ENCODE peak calls at places on chromosomes 1 and 21, in five cellular contexts. J, G, V, A and X are unnamed samples.

GRCh38 chr1:223363856-223364684 is at the start of gene SUSD4:
- DNase-seq in J (peak), G (peak), V (peak), A (no peak), X (no peak)

GRCh38 chr1:7192453-7192852 is 407.2 kb downstream of the CAMTA1 start:
- DNase-seq in J (no peak), G (no peak), V (no peak), A (no peak), X (no peak)

GRCh38 chr1:185652348-185652747 is 81.8 kb upstream of the HMCN1 start:
- DNase-seq in J (no peak), G (no peak), V (no peak), A (no peak), X (no peak)

GRCh38 chr1:10941891-10942541 is 70.4 kb upstream of the TARDBP start:
- DNase-seq in J (no peak), G (peak), V (peak), A (no peak), X (peak)

GRCh38 chr1:4396571-4396970 is 257.8 kb upstream of the AJAP1 start:
- DNase-seq in J (peak), G (no peak), V (no peak), A (no peak), X (no peak)

GRCh38 chr21:27519357-27519756 is 552.5 kb upstream of the ADAMTS5 start:
- DNase-seq in J (no peak), G (no peak), V (no peak), A (no peak), X (no peak)

GRCh38 chr1:184974086-184974836 is at the start of gene NIBAN1:
- DNase-seq in J (peak), G (peak), V (peak), A (peak), X (no peak)

GRCh38 chr1:62208087-62208486 is 13.4 kb downstream of the L1TD1 start:
- DNase-seq in J (no peak), G (no peak), V (no peak), A (no peak), X (no peak)

GRCh38 chr1:41740630-41741239 is 178.0 kb downstream of the HIVEP3 start:
- DNase-seq in J (no peak), G (no peak), V (no peak), A (no peak), X (no peak)

GRCh38 chr21:31520506-31521163 is 138.9 kb upstream of the SOD1 start:
- DNase-seq in J (no peak), G (no peak), V (no peak), A (no peak), X (no peak)

GRCh38 chr1:59427155-59427554 is 130.3 kb downstream of the FGGY start:
- DNase-seq in J (no peak), G (no peak), V (no peak), A (peak), X (no peak)

GRCh38 chr1:204560590-204560989 is 44.4 kb downstream of the MDM4 start:
- DNase-seq in J (no peak), G (no peak), V (no peak), A (no peak), X (no peak)

GRCh38 chr1:94994805-94995204 is 67.9 kb upstream of the CNN3 start:
- DNase-seq in J (no peak), G (no peak), V (no peak), A (no peak), X (no peak)

GRCh38 chr1:167520711-167521206 is 2.4 kb upstream of the CD247 start:
- DNase-seq in J (no peak), G (no peak), V (no peak), A (no peak), X (no peak)

GRCh38 chr1:225454067-225454618 is 26.3 kb upstream of the LBR start:
- DNase-seq in J (no peak), G (no peak), V (no peak), A (no peak), X (no peak)

GRCh38 chr1:51444534-51445192 is 74.4 kb downstream of the EPS15 start:
- DNase-seq in J (no peak), G (no peak), V (no peak), A (no peak), X (no peak)

GRCh38 chr1:225462714-225463574 is 35.1 kb upstream of the LBR start:
- DNase-seq in J (no peak), G (no peak), V (no peak), A (no peak), X (no peak)

GRCh38 chr1:172277277-172277676 is 143.2 kb upstream of the C1orf105 start:
- DNase-seq in J (no peak), G (no peak), V (no peak), A (no peak), X (no peak)

GRCh38 chr1:10796029-10796944 is at the start of gene CASZ1:
- DNase-seq in J (peak), G (peak), V (peak), A (peak), X (peak)

GRCh38 chr1:226324479-226324878 is 15.5 kb upstream of the LIN9 start:
- DNase-seq in J (no peak), G (no peak), V (no peak), A (no peak), X (no peak)

GRCh38 chr1:56855190-56855589 is 593 bp downstream of the C8A start:
- DNase-seq in J (no peak), G (no peak), V (no peak), A (no peak), X (no peak)
- TF ChIP-seq CTCF in J (no peak), G (no peak), V (no peak), A (no peak), X (no peak)

GRCh38 chr1:56416385-56416972 is 162.9 kb downstream of the PLPP3 start:
- DNase-seq in J (no peak), G (no peak), V (no peak), A (no peak), X (no peak)
- TF ChIP-seq CTCF in J (no peak), G (no peak), V (no peak), A (no peak), X (no peak)

DNA sequence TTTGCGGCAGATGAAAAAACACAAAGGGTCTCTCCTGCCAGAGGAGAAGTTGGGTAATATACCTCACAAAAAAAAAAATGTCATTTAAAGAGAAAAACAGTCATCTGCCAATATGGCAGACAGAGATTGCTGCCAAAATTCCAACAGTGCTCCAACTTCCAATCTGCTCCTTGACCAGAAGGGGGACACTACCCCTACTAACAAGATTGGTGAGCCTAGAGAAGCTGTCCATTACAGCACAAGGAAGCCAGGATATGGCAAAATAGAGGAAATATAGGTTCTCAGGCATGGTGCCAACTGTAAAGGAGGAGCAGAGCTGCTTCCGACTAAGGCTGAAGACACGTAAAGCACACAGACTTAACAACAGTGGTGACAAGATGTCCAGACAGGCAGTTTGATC is 453.5 kb downstream of the TTLL7 start:
- DNase-seq in J (no peak), G (no peak), V (no peak), A (no peak), X (no peak)
- TF ChIP-seq CTCF in J (no peak), G (no peak), V (no peak), A (no peak), X (no peak)

DNA sequence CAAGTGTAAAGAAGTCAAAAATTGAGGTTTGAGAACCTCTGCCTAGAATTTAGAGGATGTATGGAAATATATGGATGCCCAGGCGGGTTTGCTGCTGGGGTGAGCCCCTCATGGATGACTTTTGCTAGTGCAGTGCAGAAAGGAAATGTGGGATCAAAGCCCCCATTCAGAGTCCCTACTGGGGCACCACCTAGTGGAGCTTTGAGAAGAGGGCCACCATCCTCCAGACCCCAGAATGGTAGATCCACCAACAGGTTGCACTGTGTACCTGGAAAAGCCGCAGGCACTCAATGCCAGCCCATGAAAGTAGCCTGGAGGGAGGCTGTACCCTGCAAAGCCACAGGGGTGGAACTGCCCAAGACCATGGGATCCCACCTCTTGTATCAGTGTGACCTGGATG is 330.7 kb upstream of the DPYD start:
- DNase-seq in J (no peak), G (no peak), V (no peak), A (no peak), X (no peak)
- TF ChIP-seq CTCF in J (no peak), G (no peak), V (no peak), A (no peak), X (no peak)

GRCh38 chr1:46342084-46342656 is 1.6 kb downstream of the NSUN4 start:
- DNase-seq in J (no peak), G (no peak), V (no peak), A (no peak), X (no peak)
- TF ChIP-seq CTCF in J (peak), G (peak), V (no peak), A (no peak), X (no peak)

GRCh38 chr21:33266784-33267135 is 593 bp downstream of the IL10RB start:
- DNase-seq in J (no peak), G (no peak), V (no peak), A (no peak), X (no peak)

GRCh38 chr21:33267250-33267649 is 1.1 kb downstream of the IL10RB start:
- DNase-seq in J (no peak), G (no peak), V (no peak), A (no peak), X (no peak)

GRCh38 chr21:33270986-33271385 is 4.8 kb downstream of the IL10RB start:
- DNase-seq in J (peak), G (no peak), V (no peak), A (no peak), X (no peak)

GRCh38 chr21:33268392-33268735 is 2.2 kb downstream of the IL10RB start:
- DNase-seq in J (no peak), G (no peak), V (no peak), A (no peak), X (no peak)

GRCh38 chr21:33268736-33269441 is 2.7 kb downstream of the IL10RB start:
- DNase-seq in J (no peak), G (no peak), V (peak), A (peak), X (no peak)
- TF ChIP-seq CTCF in J (no peak), G (no peak), V (no peak), A (no peak), X (no peak)

GRCh38 chr1:35644204-35644603 is 2.9 kb upstream of the PSMB2 start:
- DNase-seq in J (no peak), G (no peak), V (no peak), A (no peak), X (no peak)

GRCh38 chr1:35641233-35641866 is at the start of gene PSMB2:
- DNase-seq in J (peak), G (peak), V (peak), A (peak), X (peak)

GRCh38 chr1:35646043-35646442 is 4.7 kb upstream of the PSMB2 start:
- DNase-seq in J (no peak), G (no peak), V (no peak), A (no peak), X (no peak)

GRCh38 chr1:35640380-35641232 is 720 bp downstream of the PSMB2 start:
- DNase-seq in J (no peak), G (no peak), V (no peak), A (no peak), X (no peak)

GRCh38 chr1:35642472-35642955 is 1.2 kb upstream of the PSMB2 start:
- DNase-seq in J (no peak), G (no peak), V (no peak), A (no peak), X (no peak)
- TF ChIP-seq CTCF in J (no peak), G (no peak), V (no peak), A (no peak), X (no peak)

GRCh38 chr1:216958569-216958968 is 235.3 kb upstream of the ESRRG start:
- DNase-seq in J (no peak), G (no peak), V (no peak), A (no peak), X (no peak)

GRCh38 chr1:216960716-216961115 is 237.5 kb upstream of the ESRRG start:
- DNase-seq in J (no peak), G (no peak), V (no peak), A (no peak), X (no peak)

DNA sequence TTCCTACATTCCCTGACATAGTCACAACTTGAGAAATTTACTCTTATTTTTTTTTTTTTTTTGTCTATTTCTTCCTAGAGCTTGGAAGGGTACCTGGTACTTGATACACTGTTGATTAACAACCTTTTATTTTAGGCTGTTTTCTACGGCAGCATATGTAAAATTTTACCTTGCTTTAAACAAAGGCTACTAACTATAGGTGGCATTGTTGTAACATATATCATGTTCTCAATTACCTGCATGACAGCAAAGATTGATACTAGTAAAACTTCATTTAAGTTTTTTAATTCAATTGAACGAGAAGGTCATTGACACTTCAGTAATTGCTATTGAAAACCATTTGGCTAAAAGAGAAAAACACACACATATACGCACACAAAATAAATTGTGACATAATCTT is 238.3 kb upstream of the ESRRG start:
- DNase-seq in J (no peak), G (no peak), V (no peak), A (no peak), X (no peak)
- TF ChIP-seq CTCF in J (no peak), G (no peak), V (no peak), A (no peak), X (no peak)

DNA sequence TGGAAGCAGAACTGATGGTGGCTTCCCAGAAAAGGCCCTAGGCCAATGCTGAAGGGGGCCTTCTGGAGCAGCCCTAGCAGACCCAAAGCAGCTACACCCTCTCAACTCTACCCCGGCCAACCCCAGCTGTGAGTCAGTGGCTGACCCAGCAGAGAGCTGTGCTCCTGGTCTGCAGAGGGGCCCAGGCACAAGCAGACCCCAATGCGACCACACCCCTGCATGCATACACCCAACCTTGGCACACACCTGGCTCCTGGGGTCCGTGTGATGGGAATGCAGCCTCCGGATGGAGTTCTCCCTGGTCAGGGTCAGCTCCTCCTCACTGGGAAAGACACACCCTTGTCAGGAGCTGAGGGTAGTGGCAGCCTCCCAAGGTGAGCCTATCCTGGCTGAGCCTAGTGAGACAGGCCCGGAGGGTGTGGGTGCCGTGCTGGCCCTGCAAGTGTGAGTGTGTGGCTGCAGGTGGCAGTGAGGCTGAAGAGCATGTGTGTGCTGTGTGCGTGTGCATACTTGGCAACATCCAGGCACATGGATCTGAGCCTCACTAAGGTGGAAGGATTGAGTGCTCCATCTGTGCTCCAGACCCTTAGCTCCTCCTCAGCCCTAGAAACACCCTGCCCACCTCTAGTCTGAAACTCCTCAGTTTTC is 3.9 kb upstream of the ARHGAP30 start:
- DNase-seq in J (no peak), G (no peak), V (peak), A (peak), X (no peak)
- TF ChIP-seq CTCF in J (no peak), G (no peak), V (no peak), A (no peak), X (no peak)